ENCODE peak calls at places on chromosomes 6 and 20, in five cellular contexts. One of them, this sample, is unnamed.

GRCh38 chr6:16972535-16972934 is 129.3 kb upstream of the STMND1 start:
- DNase-seq in MM.1S: no peak
- DNase-seq in neural progenitor cell: no peak
- DNase-seq in HCT116: no peak
- DNase-seq in GM23248: no peak
- DNase-seq in this sample: no peak

GRCh38 chr20:33851842-33852466 is 40.8 kb downstream of the CHMP4B start:
- DNase-seq in neural progenitor cell: no peak
- DNase-seq in GM23248: no peak
- DNase-seq in HCT116: no peak
- DNase-seq in MM.1S: peak; percentile 65
- DNase-seq in this sample: no peak

GRCh38 chr6:169813969-169814368 is 62.5 kb downstream of the ERMARD start:
- DNase-seq in HCT116: no peak
- DNase-seq in MM.1S: no peak
- DNase-seq in neural progenitor cell: no peak
- DNase-seq in GM23248: no peak
- DNase-seq in this sample: no peak

GRCh38 chr6:80638222-80639055 is 532.0 kb downstream of the BCKDHB start:
- DNase-seq in GM23248: peak; percentile 93
- DNase-seq in neural progenitor cell: no peak
- DNase-seq in HCT116: peak; percentile 81
- DNase-seq in MM.1S: peak; percentile 84
- DNase-seq in this sample: peak; percentile 87

GRCh38 chr6:28446818-28447511 is 3.7 kb upstream of the ZSCAN23 start:
- DNase-seq in neural progenitor cell: peak; percentile 79
- DNase-seq in HCT116: no peak
- DNase-seq in MM.1S: no peak
- DNase-seq in GM23248: peak; percentile 38
- DNase-seq in this sample: peak; percentile 40

GRCh38 chr6:162778603-162779002 is 50.8 kb downstream of the PACRG start:
- DNase-seq in HCT116: no peak
- DNase-seq in GM23248: no peak
- DNase-seq in neural progenitor cell: no peak
- DNase-seq in MM.1S: no peak
- DNase-seq in this sample: no peak

GRCh38 chr6:75143186-75143585 is 62.7 kb downstream of the COL12A1 start:
- DNase-seq in GM23248: peak; percentile 91
- DNase-seq in HCT116: no peak
- DNase-seq in neural progenitor cell: no peak
- DNase-seq in MM.1S: no peak
- DNase-seq in this sample: no peak

GRCh38 chr6:163671355-163671754 is 256.8 kb downstream of the QKI start:
- DNase-seq in GM23248: no peak
- DNase-seq in neural progenitor cell: no peak
- DNase-seq in HCT116: no peak
- DNase-seq in MM.1S: no peak
- DNase-seq in this sample: no peak

GRCh38 chr6:98118357-98119045 is 715.9 kb upstream of the POU3F2 start:
- DNase-seq in HCT116: no peak
- DNase-seq in GM23248: no peak
- DNase-seq in MM.1S: no peak
- DNase-seq in neural progenitor cell: peak; percentile 82
- DNase-seq in this sample: no peak

GRCh38 chr20:52105045-52105572 is 86.5 kb downstream of the ZFP64 start:
- DNase-seq in MM.1S: no peak
- DNase-seq in neural progenitor cell: peak; percentile 82
- DNase-seq in HCT116: no peak
- DNase-seq in GM23248: peak; percentile 47
- DNase-seq in this sample: peak; percentile 46

GRCh38 chr6:88913471-88913870 is 49.9 kb downstream of the RNGTT start:
- DNase-seq in MM.1S: no peak
- DNase-seq in neural progenitor cell: no peak
- DNase-seq in GM23248: no peak
- DNase-seq in HCT116: no peak
- DNase-seq in this sample: no peak

GRCh38 chr6:158040804-158041347 is 59.2 kb downstream of the SYNJ2 start:
- DNase-seq in MM.1S: no peak
- DNase-seq in neural progenitor cell: no peak
- DNase-seq in HCT116: no peak
- DNase-seq in GM23248: peak; percentile 57
- DNase-seq in this sample: peak; percentile 5

GRCh38 chr6:36692220-36692619 is 5.4 kb upstream of the RAB44 start:
- DNase-seq in neural progenitor cell: no peak
- DNase-seq in GM23248: no peak
- DNase-seq in MM.1S: no peak
- DNase-seq in HCT116: no peak
- DNase-seq in this sample: no peak

GRCh38 chr6:48027704-48028435 is 83.1 kb downstream of the PTCHD4 start:
- DNase-seq in MM.1S: no peak
- DNase-seq in GM23248: no peak
- DNase-seq in HCT116: no peak
- DNase-seq in neural progenitor cell: no peak
- DNase-seq in this sample: no peak

GRCh38 chr6:34575326-34575725 is 19.2 kb upstream of the SPDEF start:
- DNase-seq in HCT116: no peak
- DNase-seq in neural progenitor cell: no peak
- DNase-seq in MM.1S: no peak
- DNase-seq in GM23248: no peak
- DNase-seq in this sample: no peak

GRCh38 chr6:112691289-112691688 is 344.2 kb downstream of the RFPL4B start:
- DNase-seq in GM23248: peak; percentile 95
- DNase-seq in HCT116: peak; percentile 10
- DNase-seq in neural progenitor cell: no peak
- DNase-seq in MM.1S: no peak
- DNase-seq in this sample: peak; percentile 16

GRCh38 chr20:58069207-58069606 is 159.2 kb downstream of the ANKRD60 start:
- DNase-seq in HCT116: no peak
- DNase-seq in GM23248: no peak
- DNase-seq in neural progenitor cell: no peak
- DNase-seq in MM.1S: no peak
- DNase-seq in this sample: no peak

GRCh38 chr6:137490961-137491360 is 3.2 kb downstream of the OLIG3 start:
- DNase-seq in GM23248: no peak
- DNase-seq in neural progenitor cell: peak; percentile 14
- DNase-seq in HCT116: no peak
- DNase-seq in MM.1S: no peak
- DNase-seq in this sample: no peak

DNA sequence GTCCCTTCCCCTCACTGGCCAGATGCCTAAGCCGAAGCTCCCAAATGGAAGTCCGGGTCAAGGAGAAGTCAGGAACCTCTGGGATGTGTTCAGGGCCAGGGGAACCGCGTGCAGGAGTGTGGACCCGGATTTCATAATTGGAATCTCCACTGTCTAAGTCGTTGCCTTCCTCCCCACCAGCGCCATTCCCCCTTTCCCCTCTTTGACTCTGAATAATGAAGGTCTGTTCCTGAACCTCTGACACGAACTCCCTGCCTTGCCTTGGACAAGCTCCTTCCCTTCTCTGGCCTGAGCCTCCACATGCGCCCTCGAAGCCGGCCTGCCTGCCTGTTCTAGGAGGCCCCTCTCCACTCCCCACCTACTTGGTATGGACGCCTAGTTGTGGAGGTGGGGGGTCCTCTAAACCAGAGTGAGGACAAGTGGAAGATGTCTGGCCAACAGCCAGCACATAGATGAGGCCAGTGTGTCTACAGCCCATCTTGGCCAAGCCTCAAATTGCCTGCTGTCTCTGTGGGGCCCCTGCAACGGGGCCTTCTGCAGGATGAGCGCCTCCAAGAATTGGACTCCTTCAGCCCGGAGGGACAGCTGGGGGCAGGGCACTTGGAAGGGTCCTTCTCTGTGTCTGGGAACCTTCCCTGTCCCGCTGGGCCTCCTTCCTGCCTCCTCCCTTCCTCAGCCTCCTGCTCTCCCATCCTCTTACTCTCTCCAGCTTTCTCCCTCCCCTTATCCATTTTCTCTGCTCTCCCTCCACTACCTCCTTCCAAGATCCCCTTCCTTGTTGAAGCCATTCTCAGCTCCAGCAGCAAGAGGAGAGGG is 1.5 kb downstream of the MDFI start:
- DNase-seq in GM23248: no peak
- DNase-seq in HCT116: no peak
- DNase-seq in MM.1S: no peak
- DNase-seq in neural progenitor cell: no peak
- DNase-seq in this sample: peak; percentile 60
- TF ChIP-seq EZH2 in GM23248: no peak
- TF ChIP-seq EZH2 in HCT116: no peak
- TF ChIP-seq EZH2 in MM.1S: no peak
- TF ChIP-seq EZH2 in neural progenitor cell: no peak
- TF ChIP-seq EZH2 in this sample: no peak

GRCh38 chr6:110625883-110626282 is 149.5 kb upstream of the SLC22A16 start:
- DNase-seq in MM.1S: no peak
- DNase-seq in neural progenitor cell: no peak
- DNase-seq in HCT116: no peak
- DNase-seq in GM23248: peak; percentile 44
- DNase-seq in this sample: no peak
- TF ChIP-seq EZH2phosphoT487 in MM.1S: no peak
- TF ChIP-seq EZH2phosphoT487 in neural progenitor cell: no peak
- TF ChIP-seq EZH2phosphoT487 in HCT116: no peak
- TF ChIP-seq EZH2phosphoT487 in GM23248: no peak
- TF ChIP-seq EZH2phosphoT487 in this sample: no peak

DNA sequence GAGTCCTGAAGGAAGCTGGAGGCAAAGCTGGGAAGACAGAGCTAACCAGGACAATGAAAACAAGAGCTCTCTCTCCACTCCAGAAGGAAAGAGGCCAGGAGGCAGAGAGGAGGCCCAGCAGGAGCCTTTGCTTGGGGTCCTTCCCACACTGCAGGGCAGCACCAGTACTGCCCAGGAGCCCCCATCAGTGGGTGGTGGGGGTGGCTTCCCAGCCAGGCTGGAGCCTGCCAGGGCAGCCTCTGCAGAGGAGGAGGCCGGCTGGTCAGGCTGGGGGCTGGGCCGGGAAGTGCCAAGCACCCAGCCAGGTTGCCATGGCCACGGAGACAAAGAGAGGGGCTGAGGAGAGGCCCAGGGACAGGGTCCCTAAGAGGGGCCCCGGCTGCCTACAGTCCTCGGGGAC is 33.4 kb downstream of the PREX1 start:
- DNase-seq in MM.1S: no peak
- DNase-seq in neural progenitor cell: peak; percentile 85
- DNase-seq in HCT116: no peak
- DNase-seq in GM23248: no peak
- DNase-seq in this sample: no peak
- H3K9me3 ChIP-seq in MM.1S: no peaks in the 10 kb centered on the region
- H3K9me3 ChIP-seq in neural progenitor cell: no peaks in the 10 kb centered on the region
- H3K9me3 ChIP-seq in HCT116: no peaks in the 10 kb centered on the region
- H3K9me3 ChIP-seq in GM23248: no peaks in the 10 kb centered on the region
- H3K9me3 ChIP-seq in this sample: no peaks in the 10 kb centered on the region

GRCh38 chr6:152632383-152632782 is 4.8 kb downstream of the SYNE1 start:
- DNase-seq in HCT116: no peak
- DNase-seq in MM.1S: no peak
- DNase-seq in GM23248: no peak
- DNase-seq in neural progenitor cell: no peak
- DNase-seq in this sample: no peak

GRCh38 chr6:152634773-152635172 is 2.4 kb downstream of the SYNE1 start:
- DNase-seq in GM23248: peak; percentile 4
- DNase-seq in MM.1S: peak; percentile 33
- DNase-seq in HCT116: no peak
- DNase-seq in neural progenitor cell: no peak
- DNase-seq in this sample: no peak

GRCh38 chr6:152637422-152638047 is 373 bp upstream of the SYNE1 start:
- DNase-seq in HCT116: no peak
- DNase-seq in MM.1S: no peak
- DNase-seq in GM23248: peak; percentile 32
- DNase-seq in neural progenitor cell: no peak
- DNase-seq in this sample: no peak

GRCh38 chr6:152636675-152637421 is at the start of gene SYNE1:
- DNase-seq in MM.1S: no peak
- DNase-seq in GM23248: peak; percentile 75
- DNase-seq in neural progenitor cell: peak; percentile 67
- DNase-seq in HCT116: no peak
- DNase-seq in this sample: peak; percentile 42

GRCh38 chr6:152635949-152636674 is 1.1 kb downstream of the SYNE1 start:
- DNase-seq in GM23248: peak; percentile 79
- DNase-seq in neural progenitor cell: peak; percentile 51
- DNase-seq in MM.1S: no peak
- DNase-seq in HCT116: no peak
- DNase-seq in this sample: peak; percentile 23
- TF ChIP-seq EZH2 in GM23248: no peak
- TF ChIP-seq EZH2 in neural progenitor cell: no peak
- TF ChIP-seq EZH2 in MM.1S: no peak
- TF ChIP-seq EZH2 in HCT116: no peak
- TF ChIP-seq EZH2 in this sample: no peak

DNA sequence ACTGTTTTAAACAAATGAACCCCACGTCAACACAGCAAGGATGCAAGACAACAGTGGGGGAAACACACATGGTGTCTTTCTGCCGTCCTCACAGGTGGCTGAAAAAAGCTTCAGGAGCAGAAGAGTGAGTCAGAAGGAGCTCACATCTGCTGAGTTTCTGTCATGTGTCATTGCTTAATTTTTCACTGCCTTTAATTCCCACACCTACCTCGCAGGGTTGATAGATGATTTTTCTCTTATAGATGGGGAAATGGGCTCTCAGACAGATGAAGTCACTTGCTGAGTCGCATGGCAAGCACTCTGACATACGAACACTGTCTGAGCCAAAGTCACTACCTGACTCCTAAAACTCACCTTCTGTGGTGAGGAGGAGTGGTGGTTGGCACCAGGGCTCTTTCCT is 28.3 kb upstream of the CARMIL1 start:
- DNase-seq in neural progenitor cell: no peak
- DNase-seq in HCT116: peak; percentile 21
- DNase-seq in GM23248: peak; percentile 69
- DNase-seq in MM.1S: peak; percentile 69
- DNase-seq in this sample: no peak
- TF ChIP-seq EZH2phosphoT487 in neural progenitor cell: no peak
- TF ChIP-seq EZH2phosphoT487 in HCT116: no peak
- TF ChIP-seq EZH2phosphoT487 in GM23248: no peak
- TF ChIP-seq EZH2phosphoT487 in MM.1S: no peak
- TF ChIP-seq EZH2phosphoT487 in this sample: no peak

DNA sequence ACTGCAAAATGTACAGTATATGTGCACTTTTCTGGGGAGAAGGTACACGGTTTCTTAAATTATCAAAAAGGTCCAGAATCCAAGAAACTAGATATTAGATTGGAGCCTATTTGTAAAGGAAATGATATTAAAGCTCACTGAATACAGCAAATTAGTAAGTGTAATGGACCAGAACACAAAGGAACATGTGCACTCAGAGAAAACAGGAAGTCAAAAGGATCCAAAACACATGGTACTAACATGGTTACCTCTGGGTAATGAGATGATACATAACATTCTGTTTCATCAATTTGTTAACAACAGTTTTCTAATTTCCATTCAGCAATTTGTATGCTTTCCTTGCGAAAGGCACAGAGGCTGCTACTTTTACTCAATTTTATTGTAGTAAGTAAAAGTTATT is 18.7 kb downstream of the ZNF322 start:
- DNase-seq in GM23248: no peak
- DNase-seq in MM.1S: no peak
- DNase-seq in neural progenitor cell: no peak
- DNase-seq in HCT116: no peak
- DNase-seq in this sample: no peak
- H3K9me3 ChIP-seq in GM23248: peaks cover 9% of the 10 kb centered on the region
- H3K9me3 ChIP-seq in MM.1S: peaks cover 2% of the 10 kb centered on the region
- H3K9me3 ChIP-seq in neural progenitor cell: peaks cover 10% of the 10 kb centered on the region
- H3K9me3 ChIP-seq in HCT116: peaks cover 29% of the 10 kb centered on the region
- H3K9me3 ChIP-seq in this sample: peaks cover 23% of the 10 kb centered on the region

This sample was measured in hepatocyte.